ENCODE peak calls at places on chromosomes 16 and 17, in six cellular contexts. One of them, this sample, is unnamed.

GRCh38 chr16:57361384-57361783 is 2.8 kb downstream of the CCL22 start:
- DNase-seq in lower leg skin: no peak
- DNase-seq in stomach: peak; percentile 74
- DNase-seq in uterus: no peak
- DNase-seq in H1: no peak
- DNase-seq in IMR-90: no peak
- DNase-seq in this sample: no peak

GRCh38 chr17:76645481-76645880 is 1.9 kb upstream of the ST6GALNAC1 start:
- DNase-seq in IMR-90: no peak
- DNase-seq in lower leg skin: no peak
- DNase-seq in H1: no peak
- DNase-seq in stomach: peak; percentile 67
- DNase-seq in uterus: no peak
- DNase-seq in this sample: no peak

GRCh38 chr16:72927199-72928088 is 120.5 kb downstream of the ZFHX3 start:
- DNase-seq in lower leg skin: no peak
- DNase-seq in uterus: peak; percentile 63
- DNase-seq in IMR-90: peak; percentile 97
- DNase-seq in H1: no peak
- DNase-seq in stomach: no peak
- DNase-seq in this sample: peak; percentile 96

GRCh38 chr17:39235555-39236221 is 9.9 kb upstream of the STAC2 start:
- DNase-seq in IMR-90: peak; percentile 57
- DNase-seq in lower leg skin: no peak
- DNase-seq in uterus: no peak
- DNase-seq in H1: peak; percentile 84
- DNase-seq in stomach: no peak
- DNase-seq in this sample: peak; percentile 91

GRCh38 chr17:16940116-16940881 is 31.6 kb downstream of the TNFRSF13B start:
- DNase-seq in lower leg skin: peak; percentile 73
- DNase-seq in H1: peak; percentile 61
- DNase-seq in uterus: no peak
- DNase-seq in stomach: peak; percentile 24
- DNase-seq in IMR-90: no peak
- DNase-seq in this sample: no peak

GRCh38 chr17:2708585-2709172 is 2.9 kb downstream of the CLUH start:
- DNase-seq in stomach: no peak
- DNase-seq in IMR-90: no peak
- DNase-seq in H1: no peak
- DNase-seq in lower leg skin: peak; percentile 84
- DNase-seq in uterus: no peak
- DNase-seq in this sample: no peak

GRCh38 chr16:22424161-22424937 is 49.9 kb upstream of the CDR2 start:
- DNase-seq in lower leg skin: peak; percentile 88
- DNase-seq in stomach: no peak
- DNase-seq in uterus: peak; percentile 39
- DNase-seq in IMR-90: no peak
- DNase-seq in H1: peak; percentile 46
- DNase-seq in this sample: no peak

GRCh38 chr17:74738051-74738996 is 1.3 kb downstream of the RAB37 start:
- DNase-seq in lower leg skin: no peak
- DNase-seq in H1: no peak
- DNase-seq in IMR-90: no peak
- DNase-seq in stomach: peak; percentile 65
- DNase-seq in uterus: no peak
- DNase-seq in this sample: peak; percentile 97

GRCh38 chr16:50440531-50440930 is 71.7 kb upstream of the BRD7 start:
- DNase-seq in lower leg skin: peak; percentile 52
- DNase-seq in uterus: no peak
- DNase-seq in IMR-90: no peak
- DNase-seq in H1: no peak
- DNase-seq in stomach: no peak
- DNase-seq in this sample: no peak

GRCh38 chr17:66455022-66455547 is 152.7 kb downstream of the PRKCA start:
- DNase-seq in IMR-90: no peak
- DNase-seq in uterus: no peak
- DNase-seq in lower leg skin: no peak
- DNase-seq in stomach: no peak
- DNase-seq in H1: no peak
- DNase-seq in this sample: no peak

GRCh38 chr17:34895388-34895787 is 65.9 kb downstream of the CCT6B start:
- DNase-seq in stomach: no peak
- DNase-seq in H1: no peak
- DNase-seq in lower leg skin: no peak
- DNase-seq in uterus: no peak
- DNase-seq in IMR-90: no peak
- DNase-seq in this sample: no peak

GRCh38 chr17:41480581-41480980 is 370 bp downstream of the KRT35 start:
- DNase-seq in IMR-90: no peak
- DNase-seq in H1: no peak
- DNase-seq in stomach: no peak
- DNase-seq in lower leg skin: no peak
- DNase-seq in uterus: no peak
- DNase-seq in this sample: no peak

GRCh38 chr17:68621065-68621464 is 19.9 kb upstream of the FAM20A start:
- DNase-seq in lower leg skin: no peak
- DNase-seq in stomach: no peak
- DNase-seq in IMR-90: no peak
- DNase-seq in uterus: no peak
- DNase-seq in H1: no peak
- DNase-seq in this sample: no peak

GRCh38 chr16:28845173-28846079 is 722 bp downstream of the TUFM start:
- DNase-seq in H1: no peak
- DNase-seq in IMR-90: peak; percentile 12
- DNase-seq in stomach: peak; percentile 61
- DNase-seq in lower leg skin: no peak
- DNase-seq in uterus: no peak
- DNase-seq in this sample: peak; percentile 72

GRCh38 chr16:76931186-76931585 is 259.8 kb upstream of the MON1B start:
- DNase-seq in IMR-90: peak; percentile 21
- DNase-seq in stomach: no peak
- DNase-seq in uterus: no peak
- DNase-seq in H1: no peak
- DNase-seq in lower leg skin: no peak
- DNase-seq in this sample: no peak

DNA sequence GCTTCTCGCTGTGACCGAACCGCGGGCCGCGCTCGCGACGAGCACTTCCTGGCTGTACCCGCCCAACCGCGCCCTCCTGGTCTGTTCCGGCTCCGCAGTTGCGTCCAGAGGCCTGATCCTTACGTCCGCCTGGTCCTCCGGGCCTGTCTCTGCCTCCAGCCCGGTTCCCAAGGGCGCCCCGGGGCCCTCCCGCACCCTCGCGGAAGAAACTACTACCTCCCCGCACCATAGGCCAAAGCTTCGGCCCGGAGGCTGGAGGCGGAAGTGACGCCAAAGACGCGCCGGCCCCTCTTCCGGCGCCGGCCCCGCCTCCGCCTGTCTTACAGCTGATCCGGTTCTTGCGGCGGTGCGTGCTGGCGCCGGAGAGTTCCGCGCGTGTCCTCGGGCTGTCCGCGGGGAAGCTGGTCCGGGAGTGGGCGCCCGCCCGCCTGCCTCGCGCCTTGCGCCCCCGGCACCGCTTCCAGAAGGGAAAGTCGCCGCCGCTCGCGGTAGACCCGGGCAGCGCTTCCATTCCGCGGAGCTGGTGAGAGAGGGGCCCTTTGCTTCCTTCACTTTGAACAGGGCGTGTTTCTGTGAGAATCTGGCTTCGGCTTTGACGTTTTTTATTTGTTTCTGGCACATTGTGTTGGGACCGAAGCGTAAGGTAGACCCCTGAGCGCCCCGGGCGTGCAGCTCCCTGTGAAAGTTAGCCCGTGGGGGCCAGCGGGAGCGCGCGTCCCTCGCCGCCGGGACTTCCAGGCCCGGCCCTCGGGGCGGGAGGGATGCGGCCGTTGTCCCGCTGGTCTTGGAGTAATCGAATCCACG is at the start of gene ZNF778:
- DNase-seq in uterus: peak; percentile 75
- DNase-seq in IMR-90: peak; percentile 77
- DNase-seq in stomach: peak; percentile 87
- DNase-seq in H1: peak; percentile 86
- DNase-seq in lower leg skin: peak; percentile 96
- DNase-seq in this sample: peak; percentile 91
- TF ChIP-seq POLR2A in uterus: peak; percentile 78
- TF ChIP-seq POLR2A in IMR-90: peak; percentile 92
- TF ChIP-seq POLR2A in stomach: no peak
- TF ChIP-seq POLR2A in H1: peak; percentile 83
- TF ChIP-seq POLR2A in lower leg skin: no peak
- TF ChIP-seq POLR2A in this sample: peak; percentile 73

DNA sequence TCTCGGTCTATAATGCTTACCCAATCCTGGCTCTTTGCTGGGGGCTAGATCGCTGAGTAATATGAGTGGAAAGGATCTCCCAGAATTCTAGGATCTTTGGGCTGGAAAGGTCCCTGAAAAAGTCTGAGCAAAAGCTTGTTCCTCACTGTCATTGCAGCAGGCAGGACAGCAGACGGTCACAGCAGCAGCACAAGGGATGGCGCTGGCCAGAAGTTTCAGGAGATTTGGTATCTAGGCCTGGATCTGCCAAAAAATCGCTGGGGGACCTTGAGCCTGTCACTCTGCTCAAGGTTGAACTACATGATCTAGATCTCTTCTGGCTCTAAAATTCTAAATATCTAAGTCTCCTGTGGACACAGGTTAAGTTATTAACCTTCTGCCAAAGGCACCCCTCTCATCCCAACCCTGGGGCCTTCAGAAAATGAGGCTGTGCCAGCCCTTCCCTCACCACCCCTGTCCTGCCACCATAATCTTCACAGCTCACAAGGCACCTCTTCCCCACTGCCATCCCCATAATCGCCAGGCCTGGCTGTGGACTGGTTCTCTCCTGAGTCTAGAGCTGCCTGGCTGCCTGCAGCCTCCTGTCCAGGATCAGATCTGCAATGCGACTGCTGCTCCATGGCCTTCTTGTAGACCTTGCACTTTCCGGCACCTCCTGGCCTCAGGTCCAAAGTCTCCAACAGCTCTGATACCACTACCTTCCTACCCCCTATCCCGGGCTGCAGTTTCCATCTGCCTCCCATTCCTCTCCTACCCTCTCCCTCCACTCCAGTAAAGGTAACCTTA is 10.2 kb downstream of the MYO18A start:
- DNase-seq in uterus: no peak
- DNase-seq in stomach: no peak
- DNase-seq in IMR-90: no peak
- DNase-seq in H1: no peak
- DNase-seq in lower leg skin: no peak
- DNase-seq in this sample: no peak
- TF ChIP-seq POLR2A in uterus: no peak
- TF ChIP-seq POLR2A in stomach: no peak
- TF ChIP-seq POLR2A in IMR-90: no peak
- TF ChIP-seq POLR2A in H1: no peak
- TF ChIP-seq POLR2A in lower leg skin: no peak
- TF ChIP-seq POLR2A in this sample: no peak

GRCh38 chr16:88941933-88942909 is 34.8 kb downstream of the CBFA2T3 start:
- DNase-seq in uterus: no peak
- DNase-seq in H1: peak; percentile 83
- DNase-seq in lower leg skin: no peak
- DNase-seq in IMR-90: no peak
- DNase-seq in stomach: peak; percentile 63
- DNase-seq in this sample: peak; percentile 88
- TF ChIP-seq POLR2A in uterus: no peak
- TF ChIP-seq POLR2A in H1: no peak
- TF ChIP-seq POLR2A in lower leg skin: no peak
- TF ChIP-seq POLR2A in IMR-90: no peak
- TF ChIP-seq POLR2A in stomach: no peak
- TF ChIP-seq POLR2A in this sample: no peak

GRCh38 chr16:2428787-2429036 is 535 bp upstream of the CCNF start:
- DNase-seq in IMR-90: no peak
- DNase-seq in lower leg skin: no peak
- DNase-seq in stomach: no peak
- DNase-seq in uterus: no peak
- DNase-seq in H1: no peak
- DNase-seq in this sample: no peak
- TF ChIP-seq POLR2A in IMR-90: no peak
- TF ChIP-seq POLR2A in lower leg skin: no peak
- TF ChIP-seq POLR2A in stomach: no peak
- TF ChIP-seq POLR2A in uterus: no peak
- TF ChIP-seq POLR2A in H1: peak; percentile 92
- TF ChIP-seq POLR2A in this sample: no peak

GRCh38 chr17:30970757-30971567 is at the start of gene RNF135:
- DNase-seq in H1: peak; percentile 85
- DNase-seq in uterus: peak; percentile 83
- DNase-seq in lower leg skin: peak; percentile 95
- DNase-seq in stomach: peak; percentile 85
- DNase-seq in IMR-90: peak; percentile 82
- DNase-seq in this sample: peak; percentile 90
- TF ChIP-seq POLR2A in H1: peak; percentile 81
- TF ChIP-seq POLR2A in uterus: peak; percentile 25
- TF ChIP-seq POLR2A in lower leg skin: no peak
- TF ChIP-seq POLR2A in stomach: no peak
- TF ChIP-seq POLR2A in IMR-90: peak; percentile 77
- TF ChIP-seq POLR2A in this sample: peak; percentile 73

GRCh38 chr16:2484898-2485508 is 10.1 kb downstream of the TBC1D24 start:
- DNase-seq in uterus: no peak
- DNase-seq in IMR-90: no peak
- DNase-seq in lower leg skin: no peak
- DNase-seq in stomach: no peak
- DNase-seq in H1: no peak
- DNase-seq in this sample: no peak

GRCh38 chr16:2487517-2487842 is 12.6 kb downstream of the TBC1D24 start:
- DNase-seq in lower leg skin: no peak
- DNase-seq in IMR-90: peak; percentile 11
- DNase-seq in H1: no peak
- DNase-seq in stomach: no peak
- DNase-seq in uterus: no peak
- DNase-seq in this sample: no peak

GRCh38 chr16:2485811-2486507 is 11.0 kb downstream of the TBC1D24 start:
- DNase-seq in IMR-90: no peak
- DNase-seq in uterus: no peak
- DNase-seq in lower leg skin: no peak
- DNase-seq in stomach: no peak
- DNase-seq in H1: no peak
- DNase-seq in this sample: no peak

GRCh38 chr16:2487903-2488531 is 13.1 kb downstream of the TBC1D24 start:
- DNase-seq in IMR-90: no peak
- DNase-seq in stomach: no peak
- DNase-seq in lower leg skin: no peak
- DNase-seq in uterus: no peak
- DNase-seq in H1: no peak
- DNase-seq in this sample: peak; percentile 74

DNA sequence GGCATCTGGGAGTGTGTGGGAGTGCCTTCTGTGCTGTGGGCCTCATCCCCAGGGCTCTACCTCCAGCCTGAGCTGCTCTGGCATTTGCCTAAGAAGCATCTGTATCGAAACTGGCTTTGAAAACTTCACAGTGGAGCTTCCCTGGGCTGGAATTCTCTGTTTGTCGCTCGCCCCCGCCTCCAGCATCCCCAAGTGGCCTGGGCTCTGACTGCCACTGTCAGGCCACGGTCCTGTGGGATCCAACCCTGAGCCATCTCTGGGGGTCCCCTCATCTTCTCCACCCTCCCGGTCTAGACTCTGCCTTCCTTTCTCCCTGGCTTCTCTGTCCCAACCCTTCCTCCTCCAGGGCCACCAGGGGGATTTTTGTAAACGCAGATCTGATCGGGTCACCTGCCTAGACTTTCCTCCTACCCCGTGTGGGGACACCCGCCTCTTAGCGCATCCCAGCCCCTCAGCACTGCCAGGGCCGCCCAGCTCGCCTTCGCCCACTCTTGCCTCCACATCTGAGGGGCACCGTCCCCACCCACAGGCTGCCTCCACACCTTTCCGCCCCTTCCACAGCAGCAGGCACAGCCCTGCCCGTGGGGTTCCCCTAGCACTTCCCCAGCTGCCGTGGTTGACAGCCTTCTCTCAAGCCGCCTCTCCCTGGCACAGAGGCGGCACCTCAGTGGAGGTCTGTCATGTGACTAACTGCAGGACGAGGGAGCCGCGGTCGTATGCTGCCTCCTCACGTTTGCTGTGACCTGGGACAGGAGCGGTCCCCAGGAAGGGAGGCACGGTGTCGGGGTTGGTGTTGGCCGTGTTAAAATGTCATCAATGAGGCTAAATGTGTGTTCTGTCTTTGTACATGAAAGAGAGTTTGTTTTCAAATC is 12.0 kb downstream of the TBC1D24 start:
- DNase-seq in H1: no peak
- DNase-seq in uterus: no peak
- DNase-seq in lower leg skin: peak; percentile 94
- DNase-seq in IMR-90: peak; percentile 23
- DNase-seq in stomach: peak; percentile 81
- DNase-seq in this sample: peak; percentile 31
- TF ChIP-seq POLR2A in H1: no peak
- TF ChIP-seq POLR2A in uterus: no peak
- TF ChIP-seq POLR2A in lower leg skin: no peak
- TF ChIP-seq POLR2A in IMR-90: no peak
- TF ChIP-seq POLR2A in stomach: no peak
- TF ChIP-seq POLR2A in this sample: no peak